ENCODE peak calls at places on chromosome 7, in eight cellular contexts. M, J, S, C, K, X, F and O are unnamed samples.
A peak's percentile ranks its signal among the peaks of the same experiment; 100 is the strongest.

GRCh38 chr7:8277394-8277982 is 15.5 kb upstream of the ICA1 start:
- DNase-seq in M (no peak), C (peak; percentile 23), S (no peak), F (no peak), K (no peak), J (no peak), X (no peak), O (peak; percentile 51)

GRCh38 chr7:30927559-30927958 is 15.9 kb downstream of the AQP1 start:
- DNase-seq in M (no peak), S (no peak), K (no peak), J (no peak), C (no peak), F (no peak), X (no peak), O (no peak)

GRCh38 chr7:29229056-29229455 is 34.5 kb downstream of the CHN2 start:
- DNase-seq in C (no peak), K (no peak), M (no peak), F (no peak), J (no peak), X (no peak), S (no peak), O (no peak)

GRCh38 chr7:29865526-29865925 is 59.2 kb downstream of the WIPF3 start:
- DNase-seq in F (peak; percentile 90), M (no peak), C (peak; percentile 58), J (peak; percentile 90), K (peak; percentile 45), X (peak; percentile 71), S (peak; percentile 73), O (peak; percentile 94)

GRCh38 chr7:44087914-44088838 is 5.8 kb upstream of the POLM start:
- DNase-seq in M (no peak), X (peak; percentile 94), S (peak; percentile 64), J (peak; percentile 97), K (no peak), F (peak; percentile 91), C (no peak), O (peak; percentile 57)

GRCh38 chr7:151114151-151115090 is 28.1 kb downstream of the AGAP3 start:
- DNase-seq in C (peak; percentile 67), X (no peak), K (peak; percentile 41), F (no peak), S (peak; percentile 67), J (no peak), M (peak; percentile 56), O (peak; percentile 59)

GRCh38 chr7:65951837-65952578 is 30.0 kb downstream of the GUSB start:
- DNase-seq in M (no peak), X (no peak), S (peak; percentile 19), K (no peak), J (peak; percentile 5), F (peak; percentile 12), C (peak; percentile 78), O (peak; percentile 82)

GRCh38 chr7:843230-843629 is 11.0 kb downstream of the SUN1 start:
- DNase-seq in X (no peak), K (no peak), S (no peak), C (no peak), M (no peak), J (no peak), F (no peak), O (no peak)

GRCh38 chr7:50657341-50657873 is 92.2 kb upstream of the DDC start:
- DNase-seq in F (peak; percentile 93), C (no peak), J (peak; percentile 84), S (peak; percentile 67), X (peak; percentile 86), K (no peak), M (peak; percentile 71), O (peak; percentile 65)

GRCh38 chr7:132080967-132081668 is 495.2 kb downstream of the PLXNA4 start:
- DNase-seq in K (no peak), S (peak; percentile 9), J (peak; percentile 93), F (peak; percentile 92), X (peak; percentile 32), C (no peak), M (no peak), O (no peak)

GRCh38 chr7:1546274-1546908 is 9.6 kb downstream of the TMEM184A start:
- DNase-seq in F (no peak), S (no peak), J (no peak), K (no peak), C (no peak), M (no peak), X (no peak), O (no peak)

GRCh38 chr7:42082144-42082543 is 154.9 kb downstream of the GLI3 start:
- DNase-seq in F (peak; percentile 62), J (no peak), S (peak; percentile 91), X (peak; percentile 58), K (no peak), C (peak; percentile 37), M (no peak), O (peak; percentile 43)

GRCh38 chr7:29281782-29282541 is 87.4 kb downstream of the CHN2 start:
- DNase-seq in M (peak; percentile 53), X (peak; percentile 36), C (peak; percentile 83), J (no peak), F (peak; percentile 61), S (peak; percentile 57), K (no peak), O (peak; percentile 45)

GRCh38 chr7:71935674-71936073 is 476.5 kb downstream of the CALN1 start:
- DNase-seq in J (no peak), X (no peak), C (no peak), M (no peak), K (no peak), F (no peak), S (no peak), O (no peak)

GRCh38 chr7:121398246-121398645 is 2.1 kb upstream of the FAM3C start:
- DNase-seq in C (no peak), S (peak; percentile 29), X (no peak), K (peak; percentile 50), J (no peak), M (no peak), F (no peak), O (no peak)

GRCh38 chr7:43758029-43758860 is at the start of gene BLVRA:
- DNase-seq in K (peak; percentile 66), S (no peak), X (no peak), F (peak; percentile 65), J (peak; percentile 29), C (no peak), M (peak; percentile 65), O (peak; percentile 50)

GRCh38 chr7:129801882-129802281 is 150.9 kb downstream of the UBE2H start:
- DNase-seq in C (peak; percentile 20), S (no peak), X (no peak), M (no peak), J (no peak), K (no peak), F (no peak), O (no peak)

GRCh38 chr7:150935149-150935548 is 43.0 kb downstream of the KCNH2 start:
- DNase-seq in S (no peak), K (no peak), X (no peak), C (no peak), M (no peak), F (no peak), J (no peak), O (no peak)

GRCh38 chr7:47301078-47301477 is 280.8 kb downstream of the TNS3 start:
- DNase-seq in M (no peak), C (no peak), J (no peak), K (no peak), S (no peak), X (no peak), F (no peak), O (peak; percentile 14)

GRCh38 chr7:19621740-19622139 is 87.1 kb downstream of the POLR1F start:
- DNase-seq in J (no peak), C (peak; percentile 10), X (no peak), F (no peak), M (no peak), S (peak; percentile 76), K (no peak), O (peak; percentile 67)
- TF ChIP-seq CTCF in J (no peak), C (no peak), X (no peak), F (no peak), M (no peak), S (peak; percentile 42), K (no peak), O (peak; percentile 34)

DNA sequence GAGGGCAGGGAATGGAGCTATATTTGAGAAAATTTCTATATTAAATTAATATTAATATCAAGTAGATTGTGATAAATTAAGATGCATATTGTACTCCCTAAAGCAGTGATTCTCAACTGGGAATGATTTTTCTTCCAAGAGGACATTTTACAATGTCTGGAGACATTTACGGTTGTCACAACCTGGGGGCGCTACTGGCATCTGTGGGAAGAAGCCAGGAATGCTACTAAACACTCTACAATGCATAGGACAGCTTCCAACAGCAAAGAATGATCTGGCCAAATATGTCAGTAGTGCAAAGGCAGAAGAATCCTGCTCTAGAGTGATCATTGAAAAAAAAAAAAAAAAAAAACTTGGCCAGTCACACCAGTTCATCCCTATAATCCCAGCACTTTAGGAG is 100.0 kb downstream of the LSM5 start:
- DNase-seq in X (no peak), K (no peak), M (no peak), S (no peak), F (no peak), C (no peak), J (no peak), O (no peak)
- TF ChIP-seq CTCF in X (no peak), K (no peak), M (no peak), S (no peak), F (no peak), C (no peak), J (no peak), O (no peak)

GRCh38 chr7:134954197-134955082 is 31.9 kb upstream of the AGBL3 start:
- DNase-seq in X (peak; percentile 42), K (no peak), F (peak; percentile 64), C (peak; percentile 33), J (peak; percentile 70), S (peak; percentile 71), M (no peak), O (peak; percentile 46)
- TF ChIP-seq CTCF in X (peak; percentile 28), K (peak; percentile 68), F (peak; percentile 26), C (peak; percentile 38), J (peak; percentile 54), S (peak; percentile 53), M (peak; percentile 74), O (peak; percentile 58)

GRCh38 chr7:76358478-76359110 is at the start of gene YWHAG:
- DNase-seq in X (peak; percentile 84), F (peak; percentile 95), C (peak; percentile 52), M (peak; percentile 91), S (peak; percentile 92), J (peak; percentile 88), K (peak; percentile 91), O (peak; percentile 80)

GRCh38 chr7:76359111-76359986 is 558 bp upstream of the YWHAG start:
- DNase-seq in C (peak; percentile 92), F (peak; percentile 99), K (peak; percentile 98), J (peak; percentile 98), S (peak; percentile 99), X (peak; percentile 98), M (peak; percentile 97), O (peak; percentile 98)

GRCh38 chr7:76356823-76357222 is 2.0 kb downstream of the YWHAG start:
- DNase-seq in F (no peak), K (no peak), C (peak; percentile 81), M (no peak), S (peak; percentile 41), X (no peak), J (peak; percentile 39), O (peak; percentile 66)

GRCh38 chr7:76357379-76358052 is 1.3 kb downstream of the YWHAG start:
- DNase-seq in X (no peak), C (no peak), J (no peak), M (no peak), S (no peak), K (no peak), F (no peak), O (no peak)

DNA sequence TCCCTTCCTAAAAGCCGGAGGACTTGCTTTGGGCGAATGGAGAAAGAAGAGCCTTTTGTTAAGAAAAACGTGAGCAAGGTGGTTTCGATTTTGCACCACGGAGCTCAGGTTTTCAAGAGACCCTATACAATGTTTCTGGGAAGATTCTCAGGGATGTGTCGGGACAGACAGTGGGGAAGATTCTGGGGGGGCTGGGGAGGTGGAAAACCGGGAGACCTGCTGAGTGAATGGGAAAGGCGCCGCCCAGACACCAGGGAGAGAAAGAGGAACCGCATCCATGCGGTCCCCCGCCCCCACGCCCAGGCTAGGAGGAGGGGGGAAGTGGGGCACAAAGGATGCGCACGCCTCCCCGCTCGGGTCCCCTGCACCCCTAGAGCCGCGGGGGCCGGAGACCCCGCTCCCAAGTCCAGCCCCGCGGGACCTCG is 726 bp downstream of the YWHAG start:
- DNase-seq in J (peak; percentile 37), F (no peak), M (peak; percentile 68), C (no peak), X (no peak), K (peak; percentile 55), S (peak; percentile 49), O (peak; percentile 51)
- TF ChIP-seq CTCF in J (no peak), F (no peak), M (no peak), C (no peak), X (no peak), K (no peak), S (no peak), O (no peak)